ENCODE peak calls at places on chromosomes 3 and 15, in five cellular contexts. One of them, this sample, is unnamed.

GRCh38 chr3:49006591-49007067 is 562 bp upstream of the WDR6 start:
- DNase-seq in AML-193: no peak
- DNase-seq in HT1080: no peak
- DNase-seq in T-helper 9 cell: peak; percentile 11
- DNase-seq in glutamatergic neuron: no peak
- DNase-seq in this sample: no peak

GRCh38 chr3:118468801-118469200 is 565.8 kb downstream of the IGSF11 start:
- DNase-seq in T-helper 9 cell: no peak
- DNase-seq in AML-193: no peak
- DNase-seq in HT1080: no peak
- DNase-seq in glutamatergic neuron: no peak
- DNase-seq in this sample: no peak

GRCh38 chr15:33315044-33315443 is 4.3 kb downstream of the RYR3 start:
- DNase-seq in HT1080: no peak
- DNase-seq in glutamatergic neuron: no peak
- DNase-seq in T-helper 9 cell: no peak
- DNase-seq in AML-193: no peak
- DNase-seq in this sample: no peak

GRCh38 chr15:90862964-90863721 is 5.2 kb upstream of the FURIN start:
- DNase-seq in glutamatergic neuron: no peak
- DNase-seq in HT1080: no peak
- DNase-seq in T-helper 9 cell: no peak
- DNase-seq in AML-193: peak; percentile 95
- DNase-seq in this sample: no peak

GRCh38 chr3:46895204-46895660 is 17.7 kb downstream of the PTH1R start:
- DNase-seq in glutamatergic neuron: peak; percentile 75
- DNase-seq in T-helper 9 cell: peak; percentile 79
- DNase-seq in AML-193: peak; percentile 52
- DNase-seq in HT1080: peak; percentile 46
- DNase-seq in this sample: peak; percentile 76

GRCh38 chr15:58565620-58566019 is 133.8 kb downstream of the LIPC start:
- DNase-seq in HT1080: no peak
- DNase-seq in AML-193: no peak
- DNase-seq in glutamatergic neuron: no peak
- DNase-seq in T-helper 9 cell: no peak
- DNase-seq in this sample: no peak

GRCh38 chr3:174540081-174540480 is 319.1 kb upstream of the NAALADL2 start:
- DNase-seq in HT1080: no peak
- DNase-seq in T-helper 9 cell: no peak
- DNase-seq in glutamatergic neuron: no peak
- DNase-seq in AML-193: no peak
- DNase-seq in this sample: no peak

GRCh38 chr3:41350441-41350840 is 151.1 kb downstream of the CTNNB1 start:
- DNase-seq in glutamatergic neuron: no peak
- DNase-seq in AML-193: no peak
- DNase-seq in HT1080: peak; percentile 25
- DNase-seq in T-helper 9 cell: no peak
- DNase-seq in this sample: no peak

GRCh38 chr15:97915261-97915660 is 45.2 kb upstream of the ARRDC4 start:
- DNase-seq in AML-193: no peak
- DNase-seq in T-helper 9 cell: no peak
- DNase-seq in glutamatergic neuron: no peak
- DNase-seq in HT1080: no peak
- DNase-seq in this sample: no peak

GRCh38 chr15:95326689-95327525 is 1003.6 kb upstream of the NR2F2 start:
- DNase-seq in HT1080: no peak
- DNase-seq in glutamatergic neuron: peak; percentile 21
- DNase-seq in T-helper 9 cell: no peak
- DNase-seq in AML-193: no peak
- DNase-seq in this sample: no peak

GRCh38 chr3:52570076-52570475 is 33.7 kb downstream of the UQCC5 start:
- DNase-seq in glutamatergic neuron: no peak
- DNase-seq in T-helper 9 cell: no peak
- DNase-seq in AML-193: no peak
- DNase-seq in HT1080: no peak
- DNase-seq in this sample: no peak

GRCh38 chr15:69225355-69226027 is 65.1 kb downstream of the GLCE start:
- DNase-seq in HT1080: peak; percentile 29
- DNase-seq in AML-193: peak; percentile 36
- DNase-seq in T-helper 9 cell: no peak
- DNase-seq in glutamatergic neuron: no peak
- DNase-seq in this sample: no peak

GRCh38 chr15:65333863-65334262 is 29.4 kb downstream of the RNU5B-1 start:
- DNase-seq in HT1080: no peak
- DNase-seq in glutamatergic neuron: peak; percentile 67
- DNase-seq in AML-193: no peak
- DNase-seq in T-helper 9 cell: no peak
- DNase-seq in this sample: no peak

GRCh38 chr3:122269045-122269444 is 56.0 kb upstream of the CSTA start:
- DNase-seq in HT1080: no peak
- DNase-seq in AML-193: no peak
- DNase-seq in glutamatergic neuron: no peak
- DNase-seq in T-helper 9 cell: no peak
- DNase-seq in this sample: no peak

GRCh38 chr15:89860851-89861360 is 32.9 kb downstream of the AP3S2 start:
- DNase-seq in HT1080: no peak
- DNase-seq in T-helper 9 cell: no peak
- DNase-seq in AML-193: no peak
- DNase-seq in glutamatergic neuron: no peak
- DNase-seq in this sample: no peak

GRCh38 chr3:184774996-184775715 is 36.8 kb upstream of the VPS8 start:
- DNase-seq in HT1080: no peak
- DNase-seq in T-helper 9 cell: no peak
- DNase-seq in AML-193: no peak
- DNase-seq in glutamatergic neuron: no peak
- DNase-seq in this sample: no peak

GRCh38 chr3:195542261-195542660 is 864 bp downstream of the PPP1R2 start:
- DNase-seq in AML-193: peak; percentile 31
- DNase-seq in T-helper 9 cell: no peak
- DNase-seq in HT1080: no peak
- DNase-seq in glutamatergic neuron: no peak
- DNase-seq in this sample: no peak

GRCh38 chr3:64214697-64215018 is 10.6 kb downstream of the PRICKLE2 start:
- DNase-seq in T-helper 9 cell: no peak
- DNase-seq in AML-193: no peak
- DNase-seq in glutamatergic neuron: no peak
- DNase-seq in HT1080: peak; percentile 56
- DNase-seq in this sample: no peak

GRCh38 chr3:189393598-189393997 is 221.8 kb downstream of the TPRG1 start:
- DNase-seq in glutamatergic neuron: no peak
- DNase-seq in AML-193: peak; percentile 94
- DNase-seq in HT1080: peak; percentile 8
- DNase-seq in T-helper 9 cell: no peak
- DNase-seq in this sample: no peak

GRCh38 chr15:100703032-100703578 is 100.7 kb downstream of the ASB7 start:
- DNase-seq in AML-193: no peak
- DNase-seq in T-helper 9 cell: no peak
- DNase-seq in HT1080: peak; percentile 91
- DNase-seq in glutamatergic neuron: no peak
- DNase-seq in this sample: no peak

GRCh38 chr3:25156526-25157075 is 271.5 kb upstream of the RARB start:
- DNase-seq in T-helper 9 cell: no peak
- DNase-seq in glutamatergic neuron: no peak
- DNase-seq in HT1080: peak; percentile 65
- DNase-seq in AML-193: no peak
- DNase-seq in this sample: no peak

GRCh38 chr3:196517919-196518318 is 2.8 kb upstream of the SMCO1 start:
- DNase-seq in AML-193: no peak
- DNase-seq in HT1080: no peak
- DNase-seq in T-helper 9 cell: no peak
- DNase-seq in glutamatergic neuron: no peak
- DNase-seq in this sample: no peak

GRCh38 chr3:153595186-153595815 is 433.3 kb downstream of the RAP2B start:
- DNase-seq in HT1080: peak; percentile 71
- DNase-seq in glutamatergic neuron: no peak
- DNase-seq in T-helper 9 cell: no peak
- DNase-seq in AML-193: peak; percentile 55
- DNase-seq in this sample: no peak

GRCh38 chr3:85148056-85148455 is 189.3 kb downstream of the CADM2 start:
- DNase-seq in HT1080: no peak
- DNase-seq in AML-193: no peak
- DNase-seq in T-helper 9 cell: no peak
- DNase-seq in glutamatergic neuron: no peak
- DNase-seq in this sample: no peak

GRCh38 chr15:72249138-72249825 is 18.3 kb upstream of the PKM start:
- DNase-seq in glutamatergic neuron: no peak
- DNase-seq in T-helper 9 cell: no peak
- DNase-seq in HT1080: no peak
- DNase-seq in AML-193: no peak
- DNase-seq in this sample: no peak

This sample was measured in effector CD4-positive, alpha-beta T cell.